ENCODE peak calls at places on chromosomes 1 and 21, in six cellular contexts. One of them, this sample, is unnamed.

GRCh38 chr1:204446413-204447111 is 34.9 kb upstream of the PPP1R15B start:
- DNase-seq in NCI-H2081: peak
- DNase-seq in cortex of kidney: no peak
- DNase-seq in cardiac septum: peak
- DNase-seq in D341Med: peak
- DNase-seq in H4: no peak
- DNase-seq in this sample: peak

GRCh38 chr1:193377472-193377871 is 191.1 kb upstream of the B3GALT2 start:
- DNase-seq in NCI-H2081: no peak
- DNase-seq in cortex of kidney: no peak
- DNase-seq in cardiac septum: no peak
- DNase-seq in D341Med: no peak
- DNase-seq in H4: no peak
- DNase-seq in this sample: no peak

GRCh38 chr1:3978928-3979325 is 78.9 kb upstream of the C1orf174 start:
- DNase-seq in NCI-H2081: no peak
- DNase-seq in cortex of kidney: no peak
- DNase-seq in cardiac septum: no peak
- DNase-seq in D341Med: no peak
- DNase-seq in H4: no peak
- DNase-seq in this sample: no peak

GRCh38 chr1:43867946-43868740 is 65.5 kb upstream of the ARTN start:
- DNase-seq in NCI-H2081: no peak
- DNase-seq in cortex of kidney: no peak
- DNase-seq in cardiac septum: no peak
- DNase-seq in D341Med: no peak
- DNase-seq in H4: no peak
- DNase-seq in this sample: peak

GRCh38 chr1:6444377-6444776 is 19.8 kb downstream of the ESPN start:
- DNase-seq in NCI-H2081: no peak
- DNase-seq in cortex of kidney: no peak
- DNase-seq in cardiac septum: no peak
- DNase-seq in D341Med: no peak
- DNase-seq in H4: no peak
- DNase-seq in this sample: no peak

GRCh38 chr1:218454700-218455282 is 109.7 kb downstream of the TGFB2 start:
- DNase-seq in NCI-H2081: no peak
- DNase-seq in cortex of kidney: no peak
- DNase-seq in cardiac septum: no peak
- DNase-seq in D341Med: no peak
- DNase-seq in H4: no peak
- DNase-seq in this sample: no peak

GRCh38 chr1:175320804-175321203 is 128.2 kb upstream of the KIAA0040 start:
- DNase-seq in NCI-H2081: no peak
- DNase-seq in cortex of kidney: no peak
- DNase-seq in cardiac septum: no peak
- DNase-seq in D341Med: no peak
- DNase-seq in H4: no peak
- DNase-seq in this sample: no peak

GRCh38 chr1:153791856-153792253 is 16.6 kb downstream of the SLC27A3 start:
- DNase-seq in NCI-H2081: no peak
- DNase-seq in cortex of kidney: no peak
- DNase-seq in cardiac septum: no peak
- DNase-seq in D341Med: no peak
- DNase-seq in H4: peak
- DNase-seq in this sample: no peak

GRCh38 chr1:166395729-166396128 is 228.9 kb upstream of the FAM78B start:
- DNase-seq in NCI-H2081: no peak
- DNase-seq in cortex of kidney: no peak
- DNase-seq in cardiac septum: no peak
- DNase-seq in D341Med: no peak
- DNase-seq in H4: no peak
- DNase-seq in this sample: no peak

GRCh38 chr21:38957575-38958340 is 152.0 kb downstream of the ETS2 start:
- DNase-seq in NCI-H2081: no peak
- DNase-seq in cortex of kidney: no peak
- DNase-seq in cardiac septum: no peak
- DNase-seq in D341Med: no peak
- DNase-seq in H4: no peak
- DNase-seq in this sample: no peak

GRCh38 chr1:22826630-22827580 is 116.3 kb downstream of the EPHB2 start:
- DNase-seq in NCI-H2081: no peak
- DNase-seq in cortex of kidney: no peak
- DNase-seq in cardiac septum: no peak
- DNase-seq in D341Med: no peak
- DNase-seq in H4: no peak
- DNase-seq in this sample: no peak

GRCh38 chr1:12544357-12544756 is 73.7 kb downstream of the DHRS3 start:
- DNase-seq in NCI-H2081: no peak
- DNase-seq in cortex of kidney: no peak
- DNase-seq in cardiac septum: no peak
- DNase-seq in D341Med: no peak
- DNase-seq in H4: no peak
- DNase-seq in this sample: no peak

GRCh38 chr21:24208562-24209260 is 1398.6 kb downstream of the MRPL39 start:
- DNase-seq in NCI-H2081: no peak
- DNase-seq in cortex of kidney: peak
- DNase-seq in cardiac septum: no peak
- DNase-seq in D341Med: no peak
- DNase-seq in H4: peak
- DNase-seq in this sample: no peak

GRCh38 chr1:7727816-7728477 is 43.1 kb upstream of the VAMP3 start:
- DNase-seq in NCI-H2081: no peak
- DNase-seq in cortex of kidney: no peak
- DNase-seq in cardiac septum: no peak
- DNase-seq in D341Med: no peak
- DNase-seq in H4: no peak
- DNase-seq in this sample: no peak

GRCh38 chr1:159924025-159924790 is 1.1 kb downstream of the TAGLN2 start:
- DNase-seq in NCI-H2081: peak
- DNase-seq in cortex of kidney: no peak
- DNase-seq in cardiac septum: peak
- DNase-seq in D341Med: peak
- DNase-seq in H4: peak
- DNase-seq in this sample: peak

GRCh38 chr1:241964550-241965241 is 7.1 kb downstream of the BECN2 start:
- DNase-seq in NCI-H2081: no peak
- DNase-seq in cortex of kidney: no peak
- DNase-seq in cardiac septum: no peak
- DNase-seq in D341Med: no peak
- DNase-seq in H4: peak
- DNase-seq in this sample: no peak

GRCh38 chr1:85394130-85394529 is 70.8 kb downstream of the DDAH1 start:
- DNase-seq in NCI-H2081: no peak
- DNase-seq in cortex of kidney: no peak
- DNase-seq in cardiac septum: no peak
- DNase-seq in D341Med: no peak
- DNase-seq in H4: no peak
- DNase-seq in this sample: no peak

GRCh38 chr1:66119148-66119547 is 326.5 kb downstream of the PDE4B start:
- DNase-seq in NCI-H2081: no peak
- DNase-seq in cortex of kidney: no peak
- DNase-seq in cardiac septum: no peak
- DNase-seq in D341Med: no peak
- DNase-seq in H4: no peak
- DNase-seq in this sample: no peak

GRCh38 chr21:27423906-27424595 is 457.2 kb upstream of the ADAMTS5 start:
- DNase-seq in NCI-H2081: no peak
- DNase-seq in cortex of kidney: no peak
- DNase-seq in cardiac septum: no peak
- DNase-seq in D341Med: no peak
- DNase-seq in H4: peak
- DNase-seq in this sample: no peak

GRCh38 chr1:94481473-94481933 is 60.1 kb downstream of the F3 start:
- DNase-seq in NCI-H2081: peak
- DNase-seq in cortex of kidney: no peak
- DNase-seq in cardiac septum: no peak
- DNase-seq in D341Med: peak
- DNase-seq in H4: peak
- DNase-seq in this sample: peak

GRCh38 chr1:241808265-241808664 is 39.7 kb upstream of the EXO1 start:
- DNase-seq in NCI-H2081: no peak
- DNase-seq in cortex of kidney: no peak
- DNase-seq in cardiac septum: no peak
- DNase-seq in D341Med: no peak
- DNase-seq in H4: peak
- DNase-seq in this sample: no peak

GRCh38 chr1:216528816-216529215 is 105.6 kb upstream of the USH2A start:
- DNase-seq in NCI-H2081: no peak
- DNase-seq in cortex of kidney: no peak
- DNase-seq in cardiac septum: no peak
- DNase-seq in D341Med: no peak
- DNase-seq in H4: no peak
- DNase-seq in this sample: no peak

GRCh38 chr1:117641536-117641935 is 35.7 kb downstream of the TENT5C start:
- DNase-seq in NCI-H2081: no peak
- DNase-seq in cortex of kidney: no peak
- DNase-seq in cardiac septum: no peak
- DNase-seq in D341Med: no peak
- DNase-seq in H4: no peak
- DNase-seq in this sample: no peak

GRCh38 chr1:113275083-113275482 is 115.2 kb upstream of the MAGI3 start:
- DNase-seq in NCI-H2081: no peak
- DNase-seq in cortex of kidney: no peak
- DNase-seq in cardiac septum: no peak
- DNase-seq in D341Med: no peak
- DNase-seq in H4: no peak
- DNase-seq in this sample: no peak

GRCh38 chr1:183106746-183107145 is 79.3 kb upstream of the LAMC2 start:
- DNase-seq in NCI-H2081: no peak
- DNase-seq in cortex of kidney: no peak
- DNase-seq in cardiac septum: no peak
- DNase-seq in D341Med: no peak
- DNase-seq in H4: peak
- DNase-seq in this sample: no peak

GRCh38 chr1:35923841-35924240 is 7.1 kb upstream of the AGO3 start:
- DNase-seq in NCI-H2081: no peak
- DNase-seq in cortex of kidney: no peak
- DNase-seq in cardiac septum: no peak
- DNase-seq in D341Med: no peak
- DNase-seq in H4: no peak
- DNase-seq in this sample: no peak

GRCh38 chr1:44544960-44545359 is 129.3 kb downstream of the TMEM53 start:
- DNase-seq in NCI-H2081: no peak
- DNase-seq in cortex of kidney: no peak
- DNase-seq in cardiac septum: no peak
- DNase-seq in D341Med: no peak
- DNase-seq in H4: no peak
- DNase-seq in this sample: no peak

GRCh38 chr1:36446780-36447179 is 3.5 kb downstream of the OSCP1 start:
- DNase-seq in NCI-H2081: no peak
- DNase-seq in cortex of kidney: no peak
- DNase-seq in cardiac septum: no peak
- DNase-seq in D341Med: no peak
- DNase-seq in H4: no peak
- DNase-seq in this sample: peak

GRCh38 chr1:243471026-243471685 is 215.3 kb downstream of the SDCCAG8 start:
- DNase-seq in NCI-H2081: no peak
- DNase-seq in cortex of kidney: no peak
- DNase-seq in cardiac septum: no peak
- DNase-seq in D341Med: peak
- DNase-seq in H4: no peak
- DNase-seq in this sample: peak

GRCh38 chr1:61400997-61401396 is 318.6 kb downstream of the NFIA start:
- DNase-seq in NCI-H2081: no peak
- DNase-seq in cortex of kidney: no peak
- DNase-seq in cardiac septum: no peak
- DNase-seq in D341Med: no peak
- DNase-seq in H4: no peak
- DNase-seq in this sample: no peak

GRCh38 chr1:208047975-208048374 is 137.1 kb upstream of the CD34 start:
- DNase-seq in NCI-H2081: no peak
- DNase-seq in cortex of kidney: no peak
- DNase-seq in cardiac septum: no peak
- DNase-seq in D341Med: no peak
- DNase-seq in H4: no peak
- DNase-seq in this sample: no peak

GRCh38 chr1:243507001-243507671 is 251.3 kb downstream of the SDCCAG8 start:
- DNase-seq in NCI-H2081: peak
- DNase-seq in cortex of kidney: no peak
- DNase-seq in cardiac septum: no peak
- DNase-seq in D341Med: no peak
- DNase-seq in H4: no peak
- DNase-seq in this sample: no peak

This sample was measured in AML-193.